ENCODE peak calls at places on chromosomes 1 and 21, in six cellular contexts. One of them, this sample, is unnamed.
A peak's percentile ranks its signal among the peaks of the same experiment; 100 is the strongest.

GRCh38 chr1:203091761-203092330 is 6.0 kb upstream of the MYOG start:
- DNase-seq in BJ: no peak
- DNase-seq in tibial nerve: no peak
- DNase-seq in breast epithelium: no peak
- DNase-seq in choroid plexus epithelial cell: no peak
- DNase-seq in HFF-Myc: no peak
- DNase-seq in this sample: no peak

GRCh38 chr1:10031461-10031860 is 1.3 kb upstream of the UBE4B start:
- DNase-seq in tibial nerve: no peak
- DNase-seq in HFF-Myc: no peak
- DNase-seq in breast epithelium: no peak
- DNase-seq in choroid plexus epithelial cell: peak; percentile 67
- DNase-seq in BJ: no peak
- DNase-seq in this sample: peak; percentile 83

GRCh38 chr1:182444497-182444896 is 5.4 kb upstream of the RGSL1 start:
- DNase-seq in tibial nerve: no peak
- DNase-seq in choroid plexus epithelial cell: no peak
- DNase-seq in breast epithelium: no peak
- DNase-seq in HFF-Myc: no peak
- DNase-seq in BJ: no peak
- DNase-seq in this sample: no peak

GRCh38 chr1:248421384-248421783 is 18.5 kb downstream of the OR2T1 start:
- DNase-seq in tibial nerve: no peak
- DNase-seq in HFF-Myc: no peak
- DNase-seq in breast epithelium: no peak
- DNase-seq in BJ: no peak
- DNase-seq in choroid plexus epithelial cell: peak; percentile 4
- DNase-seq in this sample: no peak

GRCh38 chr1:31376374-31377134 is 3.7 kb upstream of the FABP3 start:
- DNase-seq in HFF-Myc: peak; percentile 99
- DNase-seq in breast epithelium: no peak
- DNase-seq in tibial nerve: no peak
- DNase-seq in BJ: peak; percentile 84
- DNase-seq in choroid plexus epithelial cell: peak; percentile 94
- DNase-seq in this sample: no peak

GRCh38 chr21:28136687-28137086 is 856.0 kb downstream of the LTN1 start:
- DNase-seq in choroid plexus epithelial cell: no peak
- DNase-seq in HFF-Myc: no peak
- DNase-seq in tibial nerve: no peak
- DNase-seq in breast epithelium: no peak
- DNase-seq in BJ: peak; percentile 44
- DNase-seq in this sample: no peak

GRCh38 chr1:89907669-89908293 is 86.9 kb downstream of the LRRC8D start:
- DNase-seq in BJ: no peak
- DNase-seq in choroid plexus epithelial cell: peak; percentile 86
- DNase-seq in tibial nerve: no peak
- DNase-seq in HFF-Myc: peak; percentile 31
- DNase-seq in breast epithelium: no peak
- DNase-seq in this sample: no peak

GRCh38 chr1:159598196-159598595 is 10.6 kb downstream of the APCS start:
- DNase-seq in choroid plexus epithelial cell: peak; percentile 85
- DNase-seq in HFF-Myc: peak; percentile 11
- DNase-seq in tibial nerve: no peak
- DNase-seq in BJ: peak; percentile 83
- DNase-seq in breast epithelium: no peak
- DNase-seq in this sample: peak; percentile 75

GRCh38 chr1:32695098-32695904 is 7.3 kb downstream of the SYNC start:
- DNase-seq in BJ: no peak
- DNase-seq in breast epithelium: peak; percentile 92
- DNase-seq in choroid plexus epithelial cell: peak; percentile 60
- DNase-seq in tibial nerve: peak; percentile 58
- DNase-seq in HFF-Myc: no peak
- DNase-seq in this sample: no peak

GRCh38 chr1:31677949-31678348 is 25.9 kb downstream of the COL16A1 start:
- DNase-seq in HFF-Myc: no peak
- DNase-seq in tibial nerve: no peak
- DNase-seq in choroid plexus epithelial cell: no peak
- DNase-seq in BJ: no peak
- DNase-seq in breast epithelium: no peak
- DNase-seq in this sample: no peak

GRCh38 chr1:207825296-207825695 is 73.4 kb downstream of the CD46 start:
- DNase-seq in choroid plexus epithelial cell: no peak
- DNase-seq in BJ: no peak
- DNase-seq in HFF-Myc: no peak
- DNase-seq in tibial nerve: no peak
- DNase-seq in breast epithelium: no peak
- DNase-seq in this sample: no peak

GRCh38 chr1:196450143-196450911 is 157.9 kb downstream of the KCNT2 start:
- DNase-seq in choroid plexus epithelial cell: no peak
- DNase-seq in breast epithelium: no peak
- DNase-seq in HFF-Myc: no peak
- DNase-seq in BJ: no peak
- DNase-seq in tibial nerve: no peak
- DNase-seq in this sample: no peak

GRCh38 chr1:99558539-99558938 is 87.4 kb upstream of the PALMD start:
- DNase-seq in breast epithelium: no peak
- DNase-seq in HFF-Myc: no peak
- DNase-seq in tibial nerve: no peak
- DNase-seq in BJ: no peak
- DNase-seq in choroid plexus epithelial cell: peak; percentile 61
- DNase-seq in this sample: no peak

GRCh38 chr21:39647476-39647875 is 34.7 kb downstream of the B3GALT5 start:
- DNase-seq in HFF-Myc: peak; percentile 22
- DNase-seq in BJ: no peak
- DNase-seq in tibial nerve: no peak
- DNase-seq in choroid plexus epithelial cell: peak; percentile 76
- DNase-seq in breast epithelium: no peak
- DNase-seq in this sample: no peak

GRCh38 chr1:234554478-234555311 is 55.3 kb downstream of the IRF2BP2 start:
- DNase-seq in HFF-Myc: no peak
- DNase-seq in choroid plexus epithelial cell: no peak
- DNase-seq in BJ: no peak
- DNase-seq in tibial nerve: no peak
- DNase-seq in breast epithelium: peak; percentile 25
- DNase-seq in this sample: no peak

GRCh38 chr1:109761227-109762038 is 2.3 kb downstream of the EPS8L3 start:
- DNase-seq in breast epithelium: no peak
- DNase-seq in choroid plexus epithelial cell: no peak
- DNase-seq in tibial nerve: no peak
- DNase-seq in HFF-Myc: no peak
- DNase-seq in BJ: no peak
- DNase-seq in this sample: no peak

GRCh38 chr1:18868801-18869424 is 9.5 kb upstream of the TAS1R2 start:
- DNase-seq in choroid plexus epithelial cell: no peak
- DNase-seq in HFF-Myc: no peak
- DNase-seq in breast epithelium: no peak
- DNase-seq in BJ: no peak
- DNase-seq in tibial nerve: no peak
- DNase-seq in this sample: no peak

GRCh38 chr1:109290998-109291397 is 8.1 kb upstream of the PSRC1 start:
- DNase-seq in HFF-Myc: no peak
- DNase-seq in tibial nerve: no peak
- DNase-seq in breast epithelium: no peak
- DNase-seq in BJ: no peak
- DNase-seq in choroid plexus epithelial cell: no peak
- DNase-seq in this sample: no peak

GRCh38 chr1:221832617-221833016 is 90.7 kb upstream of the DUSP10 start:
- DNase-seq in tibial nerve: no peak
- DNase-seq in breast epithelium: peak; percentile 64
- DNase-seq in HFF-Myc: no peak
- DNase-seq in choroid plexus epithelial cell: no peak
- DNase-seq in BJ: no peak
- DNase-seq in this sample: no peak

GRCh38 chr1:25661043-25661807 is 44.6 kb downstream of the MAN1C1 start:
- DNase-seq in choroid plexus epithelial cell: peak; percentile 17
- DNase-seq in BJ: peak; percentile 31
- DNase-seq in tibial nerve: no peak
- DNase-seq in breast epithelium: no peak
- DNase-seq in HFF-Myc: no peak
- DNase-seq in this sample: no peak

GRCh38 chr1:107286125-107286524 is 145.3 kb downstream of the NTNG1 start:
- DNase-seq in breast epithelium: no peak
- DNase-seq in BJ: no peak
- DNase-seq in tibial nerve: no peak
- DNase-seq in HFF-Myc: no peak
- DNase-seq in choroid plexus epithelial cell: no peak
- DNase-seq in this sample: no peak

GRCh38 chr1:64538389-64538788 is 68.5 kb downstream of the CACHD1 start:
- DNase-seq in choroid plexus epithelial cell: no peak
- DNase-seq in tibial nerve: no peak
- DNase-seq in breast epithelium: no peak
- DNase-seq in BJ: no peak
- DNase-seq in HFF-Myc: no peak
- DNase-seq in this sample: no peak
- H3K4me3 ChIP-seq in choroid plexus epithelial cell: no peak overlapping the region
- H3K4me3 ChIP-seq in tibial nerve: no peak overlapping the region
- H3K4me3 ChIP-seq in breast epithelium: no peak overlapping the region
- H3K4me3 ChIP-seq in BJ: no peak overlapping the region
- H3K4me3 ChIP-seq in HFF-Myc: no peak overlapping the region
- H3K4me3 ChIP-seq in this sample: no peak overlapping the region

GRCh38 chr1:6269271-6269996 is 8.5 kb upstream of the GPR153 start:
- DNase-seq in choroid plexus epithelial cell: no peak
- DNase-seq in BJ: no peak
- DNase-seq in breast epithelium: no peak
- DNase-seq in HFF-Myc: no peak
- DNase-seq in tibial nerve: no peak
- DNase-seq in this sample: no peak

GRCh38 chr1:6269997-6270401 is 9.1 kb upstream of the GPR153 start:
- DNase-seq in BJ: no peak
- DNase-seq in tibial nerve: no peak
- DNase-seq in breast epithelium: no peak
- DNase-seq in choroid plexus epithelial cell: no peak
- DNase-seq in HFF-Myc: no peak
- DNase-seq in this sample: no peak

GRCh38 chr1:6267686-6268281 is 6.9 kb upstream of the GPR153 start:
- DNase-seq in choroid plexus epithelial cell: no peak
- DNase-seq in BJ: no peak
- DNase-seq in HFF-Myc: no peak
- DNase-seq in tibial nerve: no peak
- DNase-seq in breast epithelium: no peak
- DNase-seq in this sample: no peak

GRCh38 chr1:6266641-6267040 is 5.7 kb upstream of the GPR153 start:
- DNase-seq in tibial nerve: no peak
- DNase-seq in BJ: no peak
- DNase-seq in choroid plexus epithelial cell: no peak
- DNase-seq in HFF-Myc: no peak
- DNase-seq in breast epithelium: no peak
- DNase-seq in this sample: no peak

DNA sequence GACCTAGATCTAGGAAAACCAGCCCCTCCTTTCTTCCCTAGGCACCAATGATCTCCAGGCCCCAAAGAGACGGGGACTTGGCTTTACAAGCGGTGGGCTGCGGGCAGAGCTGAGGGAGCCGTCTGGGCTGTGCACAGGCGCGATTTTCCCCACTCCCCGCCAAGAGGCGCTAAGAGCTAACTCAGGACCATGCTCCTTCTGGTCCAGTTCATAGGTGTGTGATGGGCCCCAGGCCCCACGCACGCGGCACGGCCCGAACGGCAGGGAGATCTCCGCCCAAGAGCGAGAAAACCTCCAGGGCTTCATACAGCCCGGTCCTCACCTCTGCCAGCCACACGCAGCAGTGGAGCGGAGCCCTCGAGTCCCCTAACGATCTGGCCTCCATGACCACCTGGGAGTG is 7.5 kb upstream of the GPR153 start:
- DNase-seq in tibial nerve: no peak
- DNase-seq in breast epithelium: no peak
- DNase-seq in HFF-Myc: no peak
- DNase-seq in BJ: no peak
- DNase-seq in choroid plexus epithelial cell: no peak
- DNase-seq in this sample: no peak
- TF ChIP-seq CTCF in tibial nerve: no peak
- TF ChIP-seq CTCF in breast epithelium: no peak
- TF ChIP-seq CTCF in HFF-Myc: no peak
- TF ChIP-seq CTCF in BJ: no peak
- TF ChIP-seq CTCF in choroid plexus epithelial cell: peak; percentile 22
- TF ChIP-seq CTCF in this sample: no peak

DNA sequence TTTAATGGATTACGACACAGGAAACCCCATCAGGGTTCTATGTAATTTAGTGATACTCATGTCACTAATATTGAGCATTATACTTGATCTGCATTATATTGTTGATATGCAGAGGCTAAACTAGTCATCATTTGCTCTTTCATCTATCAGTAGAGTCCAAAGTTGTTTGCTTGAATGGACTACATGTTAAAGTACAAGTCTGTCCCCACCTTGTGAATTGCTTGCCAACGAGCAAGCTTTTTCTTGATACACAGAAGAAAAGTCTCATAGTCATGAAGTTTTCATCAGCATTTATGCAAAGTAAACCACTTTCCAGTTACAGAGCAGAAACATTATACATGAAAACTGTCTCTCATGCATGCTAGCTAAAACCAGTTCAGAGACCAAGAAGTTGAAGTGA is 13.1 kb downstream of the SFPQ start:
- DNase-seq in BJ: no peak
- DNase-seq in breast epithelium: no peak
- DNase-seq in choroid plexus epithelial cell: no peak
- DNase-seq in tibial nerve: no peak
- DNase-seq in HFF-Myc: no peak
- DNase-seq in this sample: no peak
- H3K4me3 ChIP-seq in BJ: no peak overlapping the region
- H3K4me3 ChIP-seq in breast epithelium: no peak overlapping the region
- H3K4me3 ChIP-seq in choroid plexus epithelial cell: no peak overlapping the region
- H3K4me3 ChIP-seq in tibial nerve: no peak overlapping the region
- H3K4me3 ChIP-seq in HFF-Myc: no peak overlapping the region
- H3K4me3 ChIP-seq in this sample: no peak overlapping the region

GRCh38 chr21:43879348-43880110 is 14.5 kb downstream of the AGPAT3 start:
- DNase-seq in HFF-Myc: no peak
- DNase-seq in choroid plexus epithelial cell: no peak
- DNase-seq in BJ: no peak
- DNase-seq in breast epithelium: no peak
- DNase-seq in tibial nerve: no peak
- DNase-seq in this sample: no peak
- TF ChIP-seq CTCF in HFF-Myc: no peak
- TF ChIP-seq CTCF in choroid plexus epithelial cell: no peak
- TF ChIP-seq CTCF in BJ: no peak
- TF ChIP-seq CTCF in breast epithelium: no peak
- TF ChIP-seq CTCF in tibial nerve: no peak
- TF ChIP-seq CTCF in this sample: no peak

GRCh38 chr1:44947774-44948311 is 38.6 kb downstream of the EIF2B3 start:
- DNase-seq in choroid plexus epithelial cell: no peak
- DNase-seq in BJ: no peak
- DNase-seq in HFF-Myc: no peak
- DNase-seq in breast epithelium: no peak
- DNase-seq in tibial nerve: no peak
- DNase-seq in this sample: no peak
- H3K4me3 ChIP-seq in choroid plexus epithelial cell: no peak overlapping the region
- H3K4me3 ChIP-seq in BJ: no peak overlapping the region
- H3K4me3 ChIP-seq in HFF-Myc: no peak overlapping the region
- H3K4me3 ChIP-seq in breast epithelium: no peak overlapping the region
- H3K4me3 ChIP-seq in tibial nerve: no peak overlapping the region
- H3K4me3 ChIP-seq in this sample: no peak overlapping the region

DNA sequence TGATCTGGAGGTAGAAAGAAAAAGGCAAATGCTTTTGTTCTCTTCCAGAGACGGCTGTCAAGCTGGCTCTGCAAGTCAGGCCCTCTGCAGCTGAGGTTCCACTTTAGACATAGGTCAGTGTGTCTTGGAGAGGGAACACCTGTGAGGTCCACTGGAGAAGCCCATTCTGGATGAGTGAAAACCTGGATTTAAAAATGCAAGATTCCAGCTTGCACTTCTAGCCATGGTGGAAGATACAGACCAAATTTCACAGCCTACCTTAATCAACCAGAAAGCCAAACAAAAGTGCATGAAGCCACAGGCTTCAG is 35.0 kb downstream of the AGPAT3 start:
- DNase-seq in BJ: no peak
- DNase-seq in breast epithelium: no peak
- DNase-seq in HFF-Myc: no peak
- DNase-seq in choroid plexus epithelial cell: no peak
- DNase-seq in tibial nerve: no peak
- DNase-seq in this sample: no peak
- TF ChIP-seq CTCF in BJ: no peak
- TF ChIP-seq CTCF in breast epithelium: no peak
- TF ChIP-seq CTCF in HFF-Myc: no peak
- TF ChIP-seq CTCF in choroid plexus epithelial cell: no peak
- TF ChIP-seq CTCF in tibial nerve: no peak
- TF ChIP-seq CTCF in this sample: no peak